ENCODE peak calls at places on chromosomes 16 and 17, in ten cellular contexts. V is nucleus accumbens, W is HuH-7, M is amygdala, J is A673, U is epithelial cell of proximal tubule, I is NCI-H1417, A is neural crest cell, O is H9, Y is SW480. P is an unnamed sample.

GRCh38 chr16:78251115-78251514 is 151.7 kb downstream of the WWOX start:
- DNase-seq in V (no peak), W (no peak), M (no peak), J (no peak), U (no peak), I (no peak), A (no peak), O (no peak), Y (no peak), P (no peak)

GRCh38 chr17:62692721-62693431 is 65.4 kb downstream of the MRC2 start:
- DNase-seq in V (no peak), W (peak), M (no peak), J (peak), U (no peak), I (no peak), A (no peak), O (peak), Y (no peak), P (peak)

GRCh38 chr16:16140537-16140936 is 82.8 kb downstream of the ABCC6 start:
- DNase-seq in V (no peak), W (no peak), M (no peak), J (no peak), U (no peak), I (no peak), A (no peak), O (no peak), Y (no peak), P (no peak)

GRCh38 chr16:55120408-55120807 is 189.7 kb downstream of the IRX5 start:
- DNase-seq in V (no peak), W (no peak), M (no peak), J (no peak), U (no peak), I (peak), A (no peak), O (peak), Y (peak), P (peak)

GRCh38 chr16:30619643-30620042 is 9.5 kb upstream of the ZNF689 start:
- DNase-seq in V (no peak), W (no peak), M (no peak), J (no peak), U (peak), I (no peak), A (no peak), O (no peak), Y (no peak), P (no peak)

GRCh38 chr16:76446251-76446650 is 169.1 kb downstream of the CNTNAP4 start:
- DNase-seq in V (no peak), W (no peak), M (no peak), J (no peak), U (no peak), I (no peak), A (no peak), O (no peak), Y (no peak), P (no peak)

GRCh38 chr16:81006472-81007311 is at the start of the genes CENPN and CMC2:
- DNase-seq in V (peak), W (peak), M (peak), J (peak), U (peak), I (peak), A (peak), O (peak), Y (peak), P (peak)

GRCh38 chr17:3961564-3962047 is 2.6 kb downstream of the ATP2A3 start:
- DNase-seq in V (no peak), W (no peak), M (no peak), J (no peak), U (no peak), I (peak), A (no peak), O (no peak), Y (no peak), P (no peak)

GRCh38 chr16:68902376-68903345 is 59.3 kb downstream of the TANGO6 start:
- DNase-seq in V (no peak), W (peak), M (peak), J (peak), U (no peak), I (peak), A (peak), O (peak), Y (peak), P (peak)

GRCh38 chr16:21253470-21253869 is 20.0 kb downstream of the ANKS4B start:
- DNase-seq in V (no peak), W (no peak), M (no peak), J (no peak), U (no peak), I (no peak), A (no peak), O (no peak), Y (no peak), P (no peak)

GRCh38 chr17:55237268-55237667 is 27.5 kb upstream of the HLF start:
- DNase-seq in V (no peak), W (no peak), M (no peak), J (peak), U (no peak), I (no peak), A (no peak), O (no peak), Y (no peak), P (no peak)

GRCh38 chr16:56275801-56276200 is 84.5 kb downstream of the GNAO1 start:
- DNase-seq in V (no peak), W (no peak), M (no peak), J (no peak), U (no peak), I (no peak), A (no peak), O (no peak), Y (no peak), P (no peak)

GRCh38 chr17:48753794-48754499 is 25.4 kb upstream of the HOXB13 start:
- DNase-seq in V (no peak), W (no peak), M (no peak), J (no peak), U (peak), I (no peak), A (no peak), O (no peak), Y (no peak), P (no peak)

GRCh38 chr16:57145964-57146647 is 39.7 kb downstream of the PSME3IP1 start:
- DNase-seq in V (no peak), W (no peak), M (no peak), J (no peak), U (no peak), I (no peak), A (no peak), O (no peak), Y (no peak), P (no peak)

GRCh38 chr17:74798239-74798707 is 22.1 kb upstream of the NAT9 start:
- DNase-seq in V (no peak), W (no peak), M (no peak), J (peak), U (no peak), I (no peak), A (no peak), O (no peak), Y (no peak), P (no peak)

GRCh38 chr17:31552568-31552967 is 161.1 kb downstream of the RAB11FIP4 start:
- DNase-seq in V (no peak), W (no peak), M (no peak), J (no peak), U (no peak), I (no peak), A (no peak), O (no peak), Y (no peak), P (no peak)

GRCh38 chr17:17915183-17915582 is 57.0 kb downstream of the TOM1L2 start:
- DNase-seq in V (no peak), W (no peak), M (no peak), J (no peak), U (no peak), I (no peak), A (no peak), O (no peak), Y (no peak), P (no peak)

GRCh38 chr16:46859719-46860152 is 24.4 kb upstream of the GPT2 start:
- DNase-seq in V (no peak), W (no peak), M (no peak), J (no peak), U (peak), I (no peak), A (no peak), O (no peak), Y (peak), P (peak)

P was measured in SK-MEL-5.